ENCODE peak calls at places on chromosomes 4 and X, in six cellular contexts. A, Q, L, Z, T and G are unnamed samples.

GRCh38 chrX:9291666-9292065 is 173.2 kb upstream of the TBL1X start:
- DNase-seq in A (no peak), Q (no peak), L (no peak), Z (no peak), T (no peak), G (no peak)

GRCh38 chr4:53547983-53548382 is 43.3 kb downstream of the LNX1 start:
- DNase-seq in A (no peak), Q (no peak), L (no peak), Z (no peak), T (no peak), G (no peak)

GRCh38 chr4:48047421-48047844 is 30.9 kb downstream of the NIPAL1 start:
- DNase-seq in A (no peak), Q (no peak), L (no peak), Z (no peak), T (no peak), G (no peak)

GRCh38 chrX:100596601-100597000 is 11.9 kb downstream of the TNMD start:
- DNase-seq in A (no peak), Q (no peak), L (no peak), Z (no peak), T (no peak), G (no peak)

GRCh38 chrX:133250184-133251080 is 32.3 kb upstream of the TFDP3 start:
- DNase-seq in A (no peak), Q (no peak), L (no peak), Z (no peak), T (peak; percentile 43), G (no peak)

GRCh38 chr4:8700576-8700975 is 108.0 kb downstream of the CPZ start:
- DNase-seq in A (no peak), Q (no peak), L (no peak), Z (peak; percentile 7), T (no peak), G (peak; percentile 54)

GRCh38 chr4:94412019-94413017 is 39.4 kb upstream of the PDLIM5 start:
- DNase-seq in A (peak; percentile 14), Q (no peak), L (no peak), Z (no peak), T (peak; percentile 73), G (no peak)

GRCh38 chrX:13990126-13990525 is 39.6 kb downstream of the GEMIN8 start:
- DNase-seq in A (no peak), Q (no peak), L (no peak), Z (no peak), T (no peak), G (no peak)

GRCh38 chrX:13373807-13374187 is 53.9 kb upstream of the ATXN3L start:
- DNase-seq in A (no peak), Q (no peak), L (no peak), Z (no peak), T (no peak), G (no peak)

GRCh38 chr4:129218897-129219296 is 122.9 kb downstream of the C4orf33 start:
- DNase-seq in A (no peak), Q (no peak), L (no peak), Z (no peak), T (no peak), G (no peak)

GRCh38 chrX:100076031-100076430 is 334.0 kb downstream of the PCDH19 start:
- DNase-seq in A (no peak), Q (no peak), L (no peak), Z (no peak), T (no peak), G (no peak)

GRCh38 chr4:20422398-20422797 is 170.7 kb downstream of the SLIT2 start:
- DNase-seq in A (peak; percentile 56), Q (no peak), L (no peak), Z (no peak), T (peak; percentile 25), G (no peak)

GRCh38 chr4:14636563-14636962 is 365.7 kb upstream of the CPEB2 start:
- DNase-seq in A (no peak), Q (no peak), L (no peak), Z (no peak), T (no peak), G (no peak)

GRCh38 chr4:147550626-147551250 is 66.5 kb upstream of the TMEM184C start:
- DNase-seq in A (no peak), Q (no peak), L (no peak), Z (no peak), T (no peak), G (no peak)

GRCh38 chr4:101393256-101393655 is 45.9 kb upstream of the PPP3CA start:
- DNase-seq in A (no peak), Q (no peak), L (no peak), Z (no peak), T (peak; percentile 10), G (no peak)

GRCh38 chr4:15428611-15429010 is 778 bp downstream of the C1QTNF7 start:
- DNase-seq in A (no peak), Q (peak; percentile 81), L (no peak), Z (no peak), T (no peak), G (no peak)

GRCh38 chr4:7911044-7911578 is 28.6 kb downstream of the AFAP1 start:
- DNase-seq in A (peak; percentile 13), Q (no peak), L (no peak), Z (peak; percentile 36), T (no peak), G (no peak)

GRCh38 chr4:189029961-189030360 is 890.7 kb downstream of the TRIML1 start:
- DNase-seq in A (no peak), Q (no peak), L (no peak), Z (no peak), T (no peak), G (no peak)

GRCh38 chr4:52201705-52202104 is 150.6 kb downstream of the SPATA18 start:
- DNase-seq in A (no peak), Q (no peak), L (no peak), Z (no peak), T (no peak), G (no peak)

GRCh38 chr4:133152801-133153526 is 3.9 kb downstream of the PCDH10 start:
- DNase-seq in A (no peak), Q (no peak), L (no peak), Z (no peak), T (no peak), G (no peak)

GRCh38 chrX:101399825-101400224 is 7.9 kb downstream of the GLA start:
- DNase-seq in A (no peak), Q (no peak), L (no peak), Z (no peak), T (no peak), G (no peak)

GRCh38 chr4:85579942-85580341 is 105.0 kb downstream of the ARHGAP24 start:
- DNase-seq in A (no peak), Q (no peak), L (no peak), Z (no peak), T (no peak), G (no peak)
- TF ChIP-seq CTCF in A (no peak), Q (no peak), L (no peak), Z (no peak), T (no peak), G (no peak)

GRCh38 chr4:25160714-25161598 is 707 bp upstream of the SEPSECS start:
- DNase-seq in A (no peak), Q (no peak), L (no peak), Z (no peak), T (peak; percentile 32), G (no peak)
- TF ChIP-seq POLR2A in A (no peak), Q (no peak), L (peak; percentile 54), Z (peak; percentile 91), T (peak; percentile 94), G (peak; percentile 82)

DNA sequence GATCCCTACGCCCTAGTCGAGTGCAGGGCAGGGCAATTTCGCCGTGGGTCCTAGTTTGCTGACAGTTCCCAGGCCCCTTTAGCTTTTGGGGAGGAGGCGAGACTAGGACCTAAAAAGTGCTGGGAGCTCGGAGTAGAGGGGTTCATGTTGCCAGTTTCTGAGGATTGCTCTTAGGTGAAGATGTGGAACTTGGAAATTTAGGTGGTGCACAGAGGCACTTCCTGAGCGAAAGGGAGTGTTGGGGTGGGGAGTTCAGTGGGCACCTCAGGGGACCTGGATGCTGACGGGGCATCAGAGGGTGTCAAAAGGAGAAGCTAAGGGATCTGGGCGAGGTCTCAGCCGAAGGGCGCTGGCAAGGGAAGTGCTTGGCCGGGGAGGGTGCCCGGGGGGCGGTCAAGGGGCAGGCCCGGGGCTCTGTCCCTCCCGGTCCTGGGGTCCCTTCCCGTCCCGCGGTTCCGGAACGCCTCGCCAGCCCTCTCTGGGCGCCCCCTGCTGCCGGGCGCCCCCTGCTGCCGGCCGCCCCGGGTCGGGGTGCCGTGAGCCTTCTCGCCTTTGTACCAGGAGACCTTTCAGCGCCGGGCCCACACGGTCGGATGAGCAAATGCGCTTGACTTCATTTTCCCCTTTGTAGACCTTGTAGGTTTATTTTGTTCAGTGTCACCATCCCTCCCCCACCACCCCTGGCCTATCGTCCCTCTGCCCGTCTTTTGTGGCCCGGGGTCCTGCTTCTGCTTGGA is 3.0 kb upstream of the PHOX2B start:
- DNase-seq in A (no peak), Q (no peak), L (no peak), Z (no peak), T (no peak), G (no peak)
- TF ChIP-seq CTCF in A (no peak), Q (no peak), L (no peak), Z (no peak), T (peak; percentile 47), G (no peak)

DNA sequence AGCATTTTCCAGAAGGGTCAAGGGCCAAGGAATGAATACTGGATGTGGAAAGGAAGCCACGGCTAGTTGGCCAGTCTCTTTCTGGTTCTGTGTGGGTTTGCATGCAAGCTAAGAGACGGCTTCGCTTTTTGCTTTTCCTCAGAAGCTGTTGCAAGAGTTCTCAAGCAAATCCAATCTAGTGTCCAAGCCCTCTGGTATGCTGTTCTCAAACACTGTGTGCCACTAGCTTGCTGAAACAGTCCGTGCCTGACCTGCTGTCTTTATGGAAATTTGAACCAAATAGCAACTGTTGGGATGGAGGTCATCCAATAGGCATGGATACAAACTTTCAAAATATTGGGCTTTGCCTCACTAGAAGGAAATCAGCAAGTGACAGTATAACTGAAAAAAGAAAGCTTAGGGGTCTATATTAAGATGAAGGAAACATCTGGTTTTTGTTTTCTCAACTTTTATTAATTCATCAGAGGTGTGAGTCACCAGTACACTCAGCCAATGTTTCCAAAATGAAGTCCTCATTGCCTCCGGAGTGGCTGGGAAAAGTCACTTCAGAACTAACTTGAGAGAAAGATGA is 70.5 kb downstream of the SLC9A6 start:
- DNase-seq in A (no peak), Q (no peak), L (no peak), Z (peak; percentile 29), T (no peak), G (no peak)
- TF ChIP-seq POLR2A in A (no peak), Q (no peak), L (no peak), Z (no peak), T (no peak), G (no peak)

GRCh38 chr4:175246941-175247340 is 328.8 kb downstream of the ADAM29 start:
- DNase-seq in A (no peak), Q (no peak), L (no peak), Z (no peak), T (no peak), G (no peak)

GRCh38 chr4:175253184-175253902 is 335.2 kb downstream of the ADAM29 start:
- DNase-seq in A (no peak), Q (no peak), L (no peak), Z (no peak), T (no peak), G (no peak)

GRCh38 chr4:175252642-175253041 is 334.5 kb downstream of the ADAM29 start:
- DNase-seq in A (no peak), Q (no peak), L (no peak), Z (no peak), T (no peak), G (no peak)
- TF ChIP-seq CTCF in A (no peak), Q (no peak), L (no peak), Z (no peak), T (no peak), G (no peak)